ENCODE peak calls at places on chromosome 19, in ten cellular contexts. L is dorsolateral prefrontal cortex, E is uterus, X is adrenal gland, O is left ventricle myocardium inferior, N is endodermal cell, C is heart right ventricle, P is PC-3, S is gastrocnemius medialis, V is A549. I is an unnamed sample.

GRCh38 chr19:2270157-2270571 is 11.8 kb downstream of the PEAK3 start:
- DNase-seq in O (peak), V (no peak), S (no peak), C (peak), L (no peak), P (no peak), N (no peak), X (peak), E (peak), I (no peak)

GRCh38 chr19:33048806-33049676 is 15.6 kb downstream of the RHPN2 start:
- DNase-seq in E (no peak), L (no peak), O (no peak), C (no peak), X (no peak), N (no peak), P (peak), V (no peak), S (no peak), I (no peak)

GRCh38 chr19:28341810-28342350 is 871.1 kb downstream of the UQCRFS1 start:
- DNase-seq in C (no peak), O (no peak), P (no peak), N (no peak), E (no peak), V (no peak), S (no peak), X (no peak), L (no peak), I (no peak)

GRCh38 chr19:46192990-46193650 is 36.4 kb upstream of the IGFL1 start:
- DNase-seq in P (peak), C (no peak), S (peak), N (no peak), L (no peak), V (peak), E (no peak), X (peak), O (no peak), I (no peak)

GRCh38 chr19:1066748-1067340 is at the start of gene ARHGAP45:
- DNase-seq in O (no peak), L (no peak), S (no peak), V (no peak), C (no peak), P (peak), X (no peak), E (no peak), N (peak), I (peak)

GRCh38 chr19:2846180-2846935 is 5.1 kb downstream of the ZNF555 start:
- DNase-seq in V (no peak), S (peak), E (no peak), L (no peak), X (peak), N (no peak), P (no peak), C (no peak), O (no peak), I (no peak)

GRCh38 chr19:15404780-15405211 is 14.0 kb downstream of the AKAP8L start:
- DNase-seq in E (no peak), X (peak), V (no peak), C (no peak), L (no peak), N (peak), P (no peak), S (no peak), O (no peak), I (no peak)

GRCh38 chr19:52190679-52191293 is 934 bp downstream of the PPP2R1A start:
- DNase-seq in S (no peak), P (peak), O (no peak), L (no peak), E (peak), X (peak), C (peak), N (peak), V (peak), I (no peak)

GRCh38 chr19:43504426-43505185 is at the start of gene PHLDB3:
- DNase-seq in X (peak), N (no peak), S (no peak), L (peak), C (peak), P (peak), O (no peak), E (no peak), V (no peak), I (peak)

GRCh38 chr19:50516859-50517703 is 3.4 kb upstream of the ASPDH start:
- DNase-seq in L (no peak), N (no peak), V (no peak), E (no peak), P (no peak), X (no peak), O (no peak), C (no peak), S (no peak), I (no peak)

GRCh38 chr19:33414667-33415605 is 41.4 kb downstream of the CEBPG start:
- DNase-seq in X (no peak), S (no peak), P (no peak), N (no peak), L (no peak), O (no peak), E (no peak), C (no peak), V (no peak), I (no peak)

GRCh38 chr19:3466630-3467029 is 13.7 kb downstream of the SMIM24 start:
- DNase-seq in X (no peak), S (no peak), L (peak), V (no peak), O (no peak), E (peak), P (no peak), C (peak), N (no peak), I (no peak)

GRCh38 chr19:21593934-21594844 is 88.8 kb downstream of the ZNF429 start:
- DNase-seq in E (peak), C (no peak), S (no peak), P (no peak), N (no peak), X (peak), L (no peak), V (no peak), O (peak), I (no peak)

GRCh38 chr19:40271706-40272105 is 13.4 kb downstream of the AKT2 start:
- DNase-seq in X (no peak), S (no peak), V (no peak), E (no peak), L (no peak), C (no peak), N (no peak), O (no peak), P (no peak), I (no peak)

GRCh38 chr19:2661615-2662014 is 40.9 kb downstream of the GNG7 start:
- DNase-seq in V (peak), X (no peak), N (peak), S (no peak), P (peak), E (no peak), C (no peak), L (no peak), O (no peak), I (no peak)

GRCh38 chr19:56085571-56086275 is 35.4 kb downstream of the ZNF787 start:
- DNase-seq in O (no peak), N (no peak), X (peak), L (no peak), P (no peak), C (no peak), S (no peak), E (no peak), V (no peak), I (no peak)

GRCh38 chr19:16920816-16921529 is 32.2 kb downstream of the F2RL3 start:
- DNase-seq in C (no peak), S (no peak), E (no peak), X (peak), L (no peak), V (no peak), P (peak), N (no peak), O (no peak), I (no peak)

GRCh38 chr19:40908981-40909380 is 26.9 kb upstream of the CYP2A7 start:
- DNase-seq in O (no peak), C (peak), P (peak), V (no peak), L (no peak), E (no peak), S (no peak), N (no peak), X (peak), I (no peak)

GRCh38 chr19:50167314-50167721 is 4.2 kb upstream of the IZUMO2 start:
- DNase-seq in N (no peak), L (no peak), S (no peak), O (no peak), P (peak), E (no peak), V (no peak), C (no peak), X (no peak), I (no peak)

GRCh38 chr19:1324792-1325567 is 39.3 kb downstream of the EFNA2 start:
- DNase-seq in E (peak), P (peak), C (peak), L (peak), N (no peak), V (peak), S (no peak), O (peak), X (peak), I (no peak)

GRCh38 chr19:16094360-16095070 is 17.2 kb upstream of the RAB8A start:
- DNase-seq in O (no peak), X (no peak), E (no peak), L (no peak), N (no peak), P (no peak), V (no peak), S (no peak), C (no peak), I (no peak)

GRCh38 chr19:17248011-17248776 is 2.5 kb upstream of the NR2F6 start:
- DNase-seq in N (peak), X (no peak), V (no peak), C (no peak), E (no peak), P (no peak), L (no peak), O (no peak), S (no peak), I (no peak)

GRCh38 chr19:35963514-35963913 is 27.3 kb downstream of the LRFN3 start:
- DNase-seq in C (peak), E (no peak), N (peak), V (peak), L (no peak), X (peak), P (peak), O (no peak), S (no peak), I (peak)

GRCh38 chr19:37928527-37929286 is 21.7 kb downstream of the SIPA1L3 start:
- DNase-seq in X (no peak), O (no peak), E (no peak), C (no peak), V (peak), P (no peak), S (no peak), N (peak), L (no peak), I (no peak)

GRCh38 chr19:12913011-12913561 is 6.0 kb downstream of the SYCE2 start:
- DNase-seq in N (peak), O (peak), V (no peak), C (peak), E (peak), S (no peak), X (peak), L (peak), P (peak), I (no peak)

GRCh38 chr19:1904385-1905070 is 671 bp upstream of the ADAT3 start:
- DNase-seq in E (peak), X (no peak), C (no peak), S (no peak), L (no peak), O (no peak), P (peak), V (no peak), N (peak), I (no peak)

GRCh38 chr19:14023404-14024235 is 4.3 kb upstream of the RLN3 start:
- DNase-seq in N (peak), E (no peak), L (no peak), O (peak), S (no peak), P (peak), C (peak), V (peak), X (peak), I (no peak)

GRCh38 chr19:19447536-19448237 is 42.2 kb downstream of the GATAD2A start:
- DNase-seq in V (no peak), O (no peak), P (no peak), E (no peak), S (no peak), N (no peak), X (no peak), L (no peak), C (no peak), I (peak)

GRCh38 chr19:1067341-1068103 is 555 bp downstream of the ARHGAP45 start:
- DNase-seq in N (no peak), P (no peak), E (no peak), S (no peak), X (no peak), L (no peak), V (no peak), O (no peak), C (no peak), I (no peak)

GRCh38 chr19:11345122-11345752 is 831 bp downstream of the TMEM205 start:
- DNase-seq in L (no peak), C (no peak), V (no peak), O (no peak), P (peak), S (no peak), N (no peak), X (no peak), E (no peak), I (no peak)

GRCh38 chr19:27793128-27793643 is 1419.8 kb downstream of the UQCRFS1 start:
- DNase-seq in V (peak), O (peak), L (no peak), X (peak), S (peak), C (peak), N (peak), E (peak), P (peak), I (peak)

GRCh38 chr19:17389957-17390664 is 3.9 kb downstream of the CCDC194 start:
- DNase-seq in P (no peak), C (no peak), L (no peak), V (no peak), X (no peak), E (no peak), S (no peak), O (no peak), N (peak), I (no peak)

GRCh38 chr19:36528921-36529518 is 949 bp upstream of the ZNF260 start:
- DNase-seq in L (no peak), N (peak), S (no peak), E (no peak), V (no peak), P (no peak), O (no peak), C (no peak), X (no peak), I (no peak)

DNA sequence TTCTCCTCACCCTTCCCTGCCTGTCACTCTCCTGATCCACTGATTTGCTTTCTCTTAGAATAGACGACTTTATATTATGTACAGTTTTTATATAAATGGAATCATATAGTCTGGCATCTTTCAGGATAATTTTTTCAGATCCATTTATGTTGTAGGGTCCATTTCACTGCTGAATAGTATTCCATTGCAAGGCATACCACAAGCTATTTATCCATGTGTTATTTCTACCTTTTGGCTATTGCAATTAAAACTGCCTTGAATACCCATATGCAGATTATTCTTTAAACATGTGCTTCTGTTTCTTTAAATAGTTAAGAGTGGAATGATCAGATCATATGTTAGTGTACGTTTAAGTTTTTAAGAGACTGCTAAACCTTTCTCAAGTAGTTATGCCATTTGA is 17.8 kb upstream of the ZNF177 start:
- DNase-seq in E (no peak), V (no peak), N (no peak), S (no peak), L (no peak), C (no peak), P (no peak), O (no peak), X (no peak), I (no peak)
- H3K27ac ChIP-seq in E (no peak), V (no peak), N (no peak), S (no peak), L (no peak), C (no peak), P (no peak), O (no peak), X (no peak), I (no peak)

GRCh38 chr19:45147835-45148676 is 12.7 kb downstream of the NKPD1 start:
- DNase-seq in X (no peak), E (no peak), N (peak), C (no peak), L (no peak), P (no peak), S (no peak), O (no peak), V (no peak), I (no peak)
- TF ChIP-seq CTCF in X (no peak), E (no peak), N (peak), C (no peak), L (no peak), P (no peak), S (no peak), O (no peak), V (no peak), I (no peak)

DNA sequence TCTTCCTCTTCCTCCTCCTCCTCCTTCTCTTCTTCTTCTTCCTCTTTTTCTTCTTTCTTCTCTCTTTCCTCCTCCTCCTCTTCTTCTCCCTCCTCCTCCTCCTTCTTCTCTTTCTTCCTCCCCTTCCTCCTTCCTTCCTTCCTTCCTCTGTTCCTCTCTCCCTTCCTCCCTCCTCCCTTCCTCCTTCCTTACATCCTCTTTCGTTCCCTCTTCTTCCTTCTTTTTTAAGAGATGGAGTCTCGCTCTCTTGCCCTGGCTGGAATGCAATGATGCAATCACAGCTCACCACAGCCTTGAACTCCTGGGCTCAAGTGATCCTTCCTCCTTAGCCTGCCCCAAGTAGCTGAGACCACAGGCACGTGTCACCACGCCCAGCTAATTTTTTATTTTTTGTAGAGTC is 13.2 kb downstream of the EHD2 start:
- DNase-seq in E (no peak), L (no peak), O (no peak), C (no peak), P (no peak), X (no peak), N (no peak), S (no peak), V (no peak), I (no peak)
- H3K27ac ChIP-seq in E (peak), L (no peak), O (peak), C (peak), P (no peak), X (no peak), N (no peak), S (peak), V (peak), I (no peak)

DNA sequence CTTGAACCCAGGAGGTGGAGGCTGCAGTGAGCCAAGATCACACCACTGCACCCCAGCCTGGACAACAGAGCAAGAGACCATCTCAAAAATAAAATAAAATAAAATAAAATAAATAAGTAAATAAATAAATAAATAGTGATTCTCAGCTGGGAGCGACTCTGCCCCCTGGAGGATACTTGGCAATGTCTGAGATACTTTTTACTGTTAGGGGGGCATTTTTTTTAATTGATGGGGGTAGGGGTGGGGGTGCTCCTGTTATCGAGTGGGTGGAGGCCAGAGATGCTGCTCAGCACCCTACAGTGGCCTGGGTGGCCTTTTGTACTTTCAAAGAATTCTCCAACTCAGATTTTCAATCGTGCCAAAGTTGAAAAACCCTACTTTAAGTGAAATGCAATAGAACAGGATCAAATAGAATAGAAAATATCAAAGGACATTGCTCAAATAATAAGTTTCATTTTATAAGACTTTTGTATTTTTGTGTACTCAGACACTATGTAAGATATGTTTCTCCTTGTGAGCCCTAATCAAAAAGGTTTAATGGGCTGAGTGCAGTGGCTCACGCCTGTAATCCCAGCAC is 7.1 kb upstream of the CLPP start:
- DNase-seq in L (no peak), P (peak), S (no peak), X (no peak), C (no peak), N (no peak), O (no peak), E (no peak), V (no peak), I (no peak)
- TF ChIP-seq CTCF in L (peak), P (peak), S (no peak), X (peak), C (peak), N (peak), O (peak), E (no peak), V (peak), I (no peak)

GRCh38 chr19:30689474-30689873 is 317.3 kb downstream of the ZNF536 start:
- DNase-seq in C (no peak), L (no peak), N (no peak), P (no peak), X (no peak), V (no peak), O (no peak), E (no peak), S (no peak), I (no peak)
- H3K27ac ChIP-seq in C (no peak), L (no peak), N (no peak), P (no peak), X (no peak), V (no peak), O (no peak), E (no peak), S (no peak), I (no peak)

DNA sequence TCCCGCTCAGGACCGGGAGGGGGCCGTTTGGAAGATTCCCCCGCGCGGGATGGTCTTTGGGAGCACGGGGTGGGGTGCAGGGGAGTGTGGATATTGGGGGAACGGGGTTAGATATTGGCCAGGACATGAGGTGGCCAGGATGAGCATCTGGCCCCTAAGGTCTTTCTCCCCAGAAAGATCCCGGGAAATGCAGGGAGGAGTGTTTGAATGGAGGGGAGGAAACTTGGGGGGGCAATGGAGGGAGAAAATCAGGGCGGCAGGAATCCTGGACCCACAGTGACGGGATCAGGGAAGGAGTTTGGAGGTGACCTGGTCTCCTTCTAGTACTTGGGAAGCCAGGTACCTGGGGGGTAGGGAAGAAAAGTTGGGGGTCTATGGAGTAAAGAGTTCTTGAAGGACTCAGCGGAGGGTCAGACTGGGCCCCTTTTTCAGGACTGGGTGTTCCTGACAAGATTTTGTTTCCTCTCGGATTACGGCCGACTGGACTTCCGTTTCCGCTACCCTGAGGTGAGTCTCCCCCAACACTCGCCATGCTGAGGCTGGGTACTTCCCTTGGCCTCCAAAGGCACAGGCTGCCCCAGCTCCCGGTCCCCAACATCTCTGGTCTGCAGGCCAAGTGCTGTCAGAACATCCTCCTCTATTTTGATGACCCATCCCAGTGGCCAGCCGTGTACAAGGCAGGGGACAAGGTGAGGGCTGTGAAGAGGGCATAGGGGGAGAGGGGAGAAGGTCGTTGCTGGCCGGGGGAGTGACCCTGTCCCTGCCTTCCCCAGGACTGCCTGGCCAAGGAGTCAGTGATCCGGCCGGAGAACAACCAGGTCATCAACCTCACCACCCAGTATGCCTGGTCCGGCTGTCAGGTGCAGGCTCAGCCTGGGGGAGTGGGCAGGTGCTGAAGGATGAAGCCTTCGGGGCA is 989 bp downstream of the TMEM145 start:
- DNase-seq in S (no peak), C (no peak), V (no peak), L (no peak), P (no peak), N (no peak), O (no peak), E (no peak), X (no peak), I (no peak)
- TF ChIP-seq CTCF in S (no peak), C (no peak), V (no peak), L (no peak), P (no peak), N (no peak), O (no peak), E (no peak), X (no peak), I (no peak)

GRCh38 chr19:53193534-53194222 is 520 bp upstream of the ZNF665 start:
- DNase-seq in C (no peak), P (no peak), X (no peak), E (no peak), L (no peak), N (no peak), V (no peak), O (no peak), S (no peak), I (no peak)
- H3K27ac ChIP-seq in C (no peak), P (no peak), X (no peak), E (peak), L (peak), N (no peak), V (no peak), O (peak), S (no peak), I (no peak)

GRCh38 chr19:42465827-42466280 is 23.1 kb upstream of the CXCL17 start:
- DNase-seq in L (no peak), X (no peak), N (peak), P (no peak), C (no peak), E (no peak), O (no peak), V (no peak), S (no peak), I (no peak)
- TF ChIP-seq CTCF in L (no peak), X (no peak), N (peak), P (no peak), C (no peak), E (no peak), O (no peak), V (no peak), S (no peak), I (no peak)

I was measured in CD4-positive, alpha-beta T cell.